ENCODE peak calls at places on chromosomes 4 and X, in nine cellular contexts. A, M, F, Q, W, Y, Z, C and B are unnamed samples.

GRCh38 chr4:57501715-57502114 is 391.5 kb upstream of the IGFBP7 start:
- DNase-seq in A (no peak), M (peak), F (peak), Q (peak), W (peak), Y (peak), Z (no peak), C (no peak), B (no peak)

GRCh38 chr4:118033148-118034060 is 882 bp upstream of the NDST3 start:
- DNase-seq in A (peak), M (peak), F (peak), Q (peak), W (no peak), Y (peak), Z (no peak), C (peak), B (no peak)

GRCh38 chr4:66750273-66750672 is 795.0 kb downstream of the CENPC start:
- DNase-seq in A (no peak), M (no peak), F (no peak), Q (no peak), W (peak), Y (no peak), Z (no peak), C (no peak), B (no peak)

GRCh38 chr4:168484626-168485025 is 4.3 kb upstream of the DDX60L start:
- DNase-seq in A (no peak), M (no peak), F (no peak), Q (peak), W (no peak), Y (peak), Z (no peak), C (no peak), B (no peak)

GRCh38 chrX:1294301-1295067 is 25.9 kb downstream of the CSF2RA start:
- DNase-seq in A (no peak), M (no peak), F (no peak), Q (no peak), W (no peak), Y (no peak), Z (no peak), C (no peak), B (no peak)

GRCh38 chr4:55947254-55947882 is 1.4 kb upstream of the CEP135 start:
- DNase-seq in A (no peak), M (no peak), F (no peak), Q (peak), W (no peak), Y (no peak), Z (peak), C (no peak), B (peak)

GRCh38 chr4:139419388-139419914 is 34.5 kb upstream of the RAB33B start:
- DNase-seq in A (no peak), M (peak), F (peak), Q (peak), W (peak), Y (peak), Z (peak), C (no peak), B (no peak)

GRCh38 chr4:159175165-159175988 is 72.5 kb downstream of the RAPGEF2 start:
- DNase-seq in A (peak), M (peak), F (peak), Q (peak), W (peak), Y (peak), Z (peak), C (peak), B (peak)

GRCh38 chr4:163344147-163345050 is 707 bp downstream of the NPY5R start:
- DNase-seq in A (no peak), M (no peak), F (peak), Q (peak), W (no peak), Y (no peak), Z (no peak), C (peak), B (no peak)

GRCh38 chr4:147578057-147578476 is 39.1 kb upstream of the TMEM184C start:
- DNase-seq in A (no peak), M (no peak), F (no peak), Q (peak), W (peak), Y (peak), Z (no peak), C (no peak), B (no peak)

GRCh38 chrX:107776649-107777535 is 641 bp upstream of the NCBP2L start:
- DNase-seq in A (peak), M (peak), F (peak), Q (peak), W (peak), Y (peak), Z (peak), C (peak), B (peak)

GRCh38 chr4:15717126-15717525 is 14.3 kb downstream of the BST1 start:
- DNase-seq in A (no peak), M (no peak), F (no peak), Q (no peak), W (no peak), Y (no peak), Z (no peak), C (no peak), B (no peak)

GRCh38 chr4:2337131-2337723 is 75.3 kb upstream of the MXD4 start:
- DNase-seq in A (no peak), M (no peak), F (no peak), Q (no peak), W (no peak), Y (no peak), Z (no peak), C (peak), B (no peak)

GRCh38 chr4:176357359-176358082 is 37.8 kb downstream of the SPCS3 start:
- DNase-seq in A (no peak), M (no peak), F (no peak), Q (no peak), W (no peak), Y (peak), Z (peak), C (no peak), B (no peak)